ENCODE peak calls at places on chromosomes 3 and 15, in ten cellular contexts. F, L, Q, O, Z, B, K, E, J and V are unnamed samples.

GRCh38 chr3:191391873-191392808 is 61.8 kb upstream of the UTS2B start:
- DNase-seq in F (no peak), L (no peak), Q (no peak), O (no peak), Z (no peak), B (no peak), K (no peak), E (no peak), J (no peak), V (no peak)

GRCh38 chr3:128473180-128473519 is 6.5 kb upstream of the DNAJB8 start:
- DNase-seq in F (no peak), L (no peak), Q (no peak), O (no peak), Z (peak), B (no peak), K (no peak), E (no peak), J (no peak), V (no peak)

GRCh38 chr3:56887402-56888025 is 85.8 kb upstream of the ARHGEF3 start:
- DNase-seq in F (no peak), L (no peak), Q (no peak), O (no peak), Z (no peak), B (no peak), K (no peak), E (no peak), J (no peak), V (no peak)

GRCh38 chr3:16873872-16874271 is 10.9 kb upstream of the PLCL2 start:
- DNase-seq in F (no peak), L (no peak), Q (no peak), O (no peak), Z (no peak), B (no peak), K (no peak), E (no peak), J (no peak), V (no peak)

GRCh38 chr3:40847571-40847992 is 322.8 kb downstream of the ZNF621 start:
- DNase-seq in F (peak), L (no peak), Q (no peak), O (no peak), Z (no peak), B (no peak), K (no peak), E (no peak), J (no peak), V (no peak)

GRCh38 chr3:32229565-32229964 is 8.9 kb upstream of the CMTM8 start:
- DNase-seq in F (no peak), L (no peak), Q (no peak), O (no peak), Z (no peak), B (no peak), K (no peak), E (no peak), J (no peak), V (no peak)

GRCh38 chr3:111577798-111578685 is 17.1 kb downstream of the ZBED2 start:
- DNase-seq in F (peak), L (no peak), Q (peak), O (no peak), Z (peak), B (no peak), K (no peak), E (no peak), J (peak), V (no peak)

GRCh38 chr15:40322531-40323238 is 807 bp upstream of the INAFM2 start:
- DNase-seq in F (peak), L (no peak), Q (no peak), O (no peak), Z (no peak), B (no peak), K (no peak), E (no peak), J (no peak), V (no peak)

GRCh38 chr15:77753238-77753873 is 120.6 kb upstream of the LINGO1 start:
- DNase-seq in F (peak), L (no peak), Q (peak), O (no peak), Z (no peak), B (peak), K (no peak), E (peak), J (no peak), V (peak)

GRCh38 chr15:73965094-73965729 is 26.9 kb downstream of the STOML1 start:
- DNase-seq in F (peak), L (no peak), Q (no peak), O (no peak), Z (no peak), B (no peak), K (no peak), E (no peak), J (no peak), V (no peak)

GRCh38 chr15:93042691-93043378 is 46.2 kb downstream of the RGMA start:
- DNase-seq in F (no peak), L (no peak), Q (no peak), O (peak), Z (no peak), B (no peak), K (peak), E (no peak), J (no peak), V (no peak)

GRCh38 chr3:155411500-155412223 is 118.2 kb upstream of the STRIT1 start:
- DNase-seq in F (no peak), L (no peak), Q (no peak), O (no peak), Z (no peak), B (no peak), K (no peak), E (no peak), J (no peak), V (no peak)
- TF ChIP-seq CTCF in F (no peak), L (no peak), Q (no peak), O (no peak), Z (no peak), B (no peak), K (no peak), E (peak), J (no peak), V (no peak)

GRCh38 chr3:107271787-107272387 is 105.4 kb upstream of the CCDC54 start:
- DNase-seq in F (peak), L (no peak), Q (peak), O (no peak), Z (no peak), B (no peak), K (no peak), E (no peak), J (peak), V (no peak)
- TF ChIP-seq CTCF in F (peak), L (peak), Q (peak), O (peak), Z (no peak), B (peak), K (peak), E (peak), J (peak), V (peak)

GRCh38 chr15:61118885-61119284 is 110.2 kb downstream of the RORA start:
- DNase-seq in F (no peak), L (no peak), Q (no peak), O (no peak), Z (no peak), B (no peak), K (no peak), E (no peak), J (no peak), V (no peak)
- TF ChIP-seq CTCF in F (peak), L (peak), Q (no peak), O (peak), Z (peak), B (no peak), K (no peak), E (peak), J (peak), V (peak)

DNA sequence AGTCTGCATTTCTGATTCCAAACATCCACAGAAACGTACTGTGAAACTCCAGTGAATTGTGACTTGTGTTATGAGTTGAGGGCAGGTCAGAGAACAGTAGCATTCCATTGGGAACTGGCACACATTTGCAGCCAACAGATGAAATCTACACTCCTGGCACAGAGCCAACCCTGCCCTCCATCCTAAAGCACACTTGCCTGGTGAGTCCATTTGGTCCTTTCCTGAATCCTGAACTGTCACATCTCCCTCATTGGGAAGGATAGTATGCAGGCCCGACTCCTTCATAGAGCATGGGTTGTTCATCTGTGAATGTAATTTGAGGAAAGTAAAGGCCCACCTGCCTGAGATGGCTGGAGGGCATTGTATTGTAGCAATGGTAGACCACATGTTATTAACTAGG is 314.3 kb upstream of the RASGRP1 start:
- DNase-seq in F (no peak), L (no peak), Q (no peak), O (no peak), Z (no peak), B (no peak), K (no peak), E (no peak), J (no peak), V (no peak)
- TF ChIP-seq CTCF in F (no peak), L (no peak), Q (no peak), O (no peak), Z (no peak), B (no peak), K (no peak), E (no peak), J (no peak), V (no peak)

GRCh38 chr3:133168025-133168401 is 129.8 kb downstream of the TMEM108 start:
- DNase-seq in F (no peak), L (no peak), Q (no peak), O (no peak), Z (no peak), B (no peak), K (no peak), E (no peak), J (no peak), V (no peak)
- TF ChIP-seq CTCF in F (peak), L (no peak), Q (no peak), O (no peak), Z (no peak), B (no peak), K (no peak), E (no peak), J (no peak), V (no peak)

GRCh38 chr15:75720787-75721461 is 8.3 kb upstream of the CSPG4 start:
- DNase-seq in F (peak), L (no peak), Q (peak), O (peak), Z (peak), B (no peak), K (peak), E (no peak), J (no peak), V (no peak)
- TF ChIP-seq CTCF in F (no peak), L (peak), Q (peak), O (peak), Z (peak), B (no peak), K (peak), E (peak), J (no peak), V (peak)

DNA sequence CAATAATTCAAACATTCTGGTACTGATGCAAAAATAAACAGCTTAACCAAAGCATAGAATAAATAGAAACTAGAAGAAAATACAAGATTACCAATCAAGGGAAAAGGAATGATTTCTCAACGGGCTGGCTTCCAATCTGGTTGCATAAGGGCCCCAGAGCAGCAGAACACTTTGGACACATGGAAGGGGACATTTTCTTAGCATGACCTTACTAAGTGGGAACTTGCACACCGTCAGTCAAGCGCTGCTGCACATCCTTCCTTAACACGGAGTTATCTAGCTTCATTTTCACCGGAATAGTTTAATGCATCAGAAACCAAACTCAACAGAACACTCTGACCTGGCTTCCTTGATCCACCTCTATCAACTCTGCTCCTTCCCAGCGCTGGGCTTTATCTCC is 388.5 kb downstream of the VPS13C start:
- DNase-seq in F (no peak), L (no peak), Q (no peak), O (peak), Z (no peak), B (no peak), K (no peak), E (no peak), J (no peak), V (no peak)
- TF ChIP-seq CTCF in F (no peak), L (no peak), Q (no peak), O (no peak), Z (no peak), B (no peak), K (no peak), E (no peak), J (no peak), V (no peak)

DNA sequence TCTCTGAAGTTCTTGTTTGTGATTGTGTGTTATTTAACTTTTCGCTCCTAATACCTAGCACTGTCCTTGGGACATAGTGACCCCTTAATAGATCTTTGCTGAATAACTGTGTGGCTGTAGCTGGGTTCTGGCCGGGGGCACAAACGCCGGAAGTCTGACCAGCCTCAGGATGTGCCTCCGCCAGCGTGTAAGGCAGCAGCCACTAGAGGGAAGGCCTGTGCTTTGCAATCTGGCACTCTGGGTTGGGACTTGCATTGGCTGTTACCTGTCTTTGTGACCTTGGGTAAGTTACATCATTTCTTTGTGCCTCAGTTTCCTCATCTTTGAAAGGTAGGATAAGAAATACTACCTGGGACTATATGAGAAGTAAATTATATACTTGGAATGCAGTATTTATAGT is 158.7 kb downstream of the GHSR start:
- DNase-seq in F (peak), L (no peak), Q (no peak), O (no peak), Z (peak), B (no peak), K (no peak), E (no peak), J (no peak), V (no peak)
- TF ChIP-seq CTCF in F (peak), L (peak), Q (no peak), O (peak), Z (peak), B (no peak), K (no peak), E (peak), J (peak), V (peak)

DNA sequence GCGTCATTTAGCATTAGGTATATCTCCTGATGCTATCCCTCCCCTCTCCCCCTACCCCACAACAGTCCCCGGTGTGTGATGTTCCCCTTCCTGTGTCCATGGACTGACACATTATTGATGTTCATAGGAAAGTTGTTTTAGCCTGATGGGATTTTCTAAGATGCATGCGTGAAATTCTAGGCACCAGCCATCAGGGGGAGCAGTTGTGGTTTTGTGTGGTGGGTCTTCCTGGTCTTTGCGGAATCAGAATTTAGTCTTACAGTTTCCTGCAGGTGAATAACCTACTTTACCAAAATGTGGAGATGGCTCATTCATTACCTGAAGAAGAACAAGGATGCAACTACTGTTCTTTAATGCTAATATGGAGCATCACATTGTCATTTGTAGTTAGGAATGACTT is 455.0 kb upstream of the THBS1 start:
- DNase-seq in F (peak), L (peak), Q (no peak), O (no peak), Z (peak), B (no peak), K (peak), E (peak), J (no peak), V (no peak)
- TF ChIP-seq CTCF in F (peak), L (peak), Q (peak), O (no peak), Z (peak), B (peak), K (peak), E (peak), J (peak), V (peak)

GRCh38 chr15:49421991-49422390 is 1.1 kb upstream of the FGF7 start:
- DNase-seq in F (peak), L (peak), Q (peak), O (peak), Z (peak), B (no peak), K (peak), E (peak), J (peak), V (no peak)
- TF ChIP-seq CTCF in F (peak), L (peak), Q (peak), O (peak), Z (peak), B (peak), K (peak), E (peak), J (peak), V (peak)